ENCODE peak calls at places on chromosomes 5 and 9, in ten cellular contexts. G is choroid plexus epithelial cell, D is omental fat pad, Y is psoas muscle, Q is lower leg skin, M is AG04450, E is GM13976, P is kidney, Z is mammary epithelial cell, W is heart right ventricle. J is an unnamed sample.

GRCh38 chr5:149303210-149303609 is 31.6 kb downstream of the AFAP1L1 start:
- DNase-seq in Q (no peak), Z (no peak), D (no peak), W (no peak), P (no peak), Y (no peak), E (no peak), G (no peak), M (peak), J (no peak)

GRCh38 chr5:170597109-170597741 is 93.4 kb downstream of the KCNIP1 start:
- DNase-seq in M (no peak), Z (peak), Y (no peak), D (no peak), E (no peak), G (peak), P (no peak), W (no peak), Q (no peak), J (no peak)

GRCh38 chr5:159451197-159452052 is 121.1 kb upstream of the IL12B start:
- DNase-seq in W (no peak), Q (peak), Y (no peak), E (no peak), M (peak), D (no peak), Z (peak), P (no peak), G (peak), J (no peak)

GRCh38 chr5:1699394-1699793 is 100.2 kb downstream of the MRPL36 start:
- DNase-seq in D (no peak), Z (no peak), P (no peak), G (no peak), W (no peak), Y (no peak), Q (no peak), M (no peak), E (no peak), J (no peak)

GRCh38 chr5:59484618-59485017 is 408.9 kb downstream of the PDE4D start:
- DNase-seq in M (no peak), P (no peak), Q (no peak), D (no peak), W (no peak), G (no peak), Y (no peak), Z (peak), E (no peak), J (no peak)

GRCh38 chr9:131690462-131690861 is 49.4 kb downstream of the RAPGEF1 start:
- DNase-seq in Q (no peak), D (no peak), G (no peak), P (no peak), E (no peak), Z (no peak), W (no peak), M (no peak), Y (no peak), J (no peak)

GRCh38 chr5:58898538-58898937 is 315.7 kb downstream of the RAB3C start:
- DNase-seq in Y (no peak), Q (no peak), P (no peak), M (no peak), G (no peak), Z (no peak), W (no peak), D (no peak), E (no peak), J (no peak)

GRCh38 chr5:68522863-68523262 is 307.3 kb downstream of the PIK3R1 start:
- DNase-seq in D (no peak), M (no peak), Q (no peak), P (peak), Z (no peak), W (no peak), E (no peak), Y (no peak), G (peak), J (no peak)

GRCh38 chr9:20811872-20812271 is 127.8 kb downstream of the FOCAD start:
- DNase-seq in P (no peak), M (no peak), Q (no peak), E (no peak), D (no peak), G (peak), Z (peak), Y (no peak), W (no peak), J (no peak)

GRCh38 chr9:121640076-121640475 is 11.4 kb upstream of the DAB2IP start:
- DNase-seq in M (no peak), D (no peak), Q (no peak), P (peak), Z (no peak), E (peak), W (peak), Y (peak), G (peak), J (no peak)

GRCh38 chr9:120868339-120868675 is 8.7 kb downstream of the PHF19 start:
- DNase-seq in Q (no peak), M (no peak), Y (no peak), D (no peak), G (peak), P (no peak), W (no peak), Z (no peak), E (no peak), J (no peak)

GRCh38 chr5:77995793-77996409 is 219.8 kb upstream of the TBCA start:
- DNase-seq in M (no peak), D (no peak), P (no peak), Z (no peak), G (no peak), Y (no peak), E (no peak), W (no peak), Q (no peak), J (no peak)

GRCh38 chr5:172732201-172732865 is 38.7 kb downstream of the DUSP1 start:
- DNase-seq in W (no peak), Q (no peak), E (no peak), M (no peak), D (no peak), Z (no peak), Y (no peak), P (peak), G (no peak), J (no peak)

GRCh38 chr9:17171309-17172094 is 36.7 kb downstream of the CNTLN start:
- DNase-seq in P (no peak), Z (no peak), Q (no peak), W (no peak), M (no peak), Y (no peak), E (no peak), D (no peak), G (no peak), J (no peak)

GRCh38 chr5:123549256-123549904 is 37.4 kb downstream of the CSNK1G3 start:
- DNase-seq in P (no peak), D (no peak), W (no peak), M (no peak), Q (no peak), E (peak), G (no peak), Z (no peak), Y (no peak), J (no peak)

GRCh38 chr9:74804018-74804385 is 83.7 kb downstream of the TRPM6 start:
- DNase-seq in W (no peak), Q (no peak), M (no peak), G (peak), Y (no peak), E (no peak), P (no peak), D (no peak), Z (peak), J (no peak)

GRCh38 chr9:126423709-126424185 is 97.1 kb downstream of the MVB12B start:
- DNase-seq in P (no peak), G (no peak), W (no peak), Y (no peak), E (no peak), Q (no peak), M (no peak), D (no peak), Z (no peak), J (no peak)

GRCh38 chr9:127572961-127573727 is 38.9 kb upstream of the STXBP1 start:
- DNase-seq in M (no peak), Q (no peak), G (peak), E (no peak), W (no peak), Y (no peak), Z (no peak), D (no peak), P (no peak), J (no peak)

GRCh38 chr9:109401169-109401989 is 80.5 kb upstream of the EPB41L4B start:
- DNase-seq in D (peak), Q (peak), M (no peak), Y (no peak), W (no peak), G (peak), Z (peak), E (peak), P (no peak), J (peak)

GRCh38 chr5:79932510-79933504 is 58.3 kb downstream of the MTX3 start:
- DNase-seq in Y (peak), E (no peak), Z (peak), W (no peak), G (no peak), P (no peak), Q (no peak), D (no peak), M (no peak), J (no peak)
- TF ChIP-seq CTCF in Y (no peak), E (no peak), Z (no peak), W (no peak), G (no peak), P (no peak), Q (no peak), D (no peak), M (no peak), J (no peak)

GRCh38 chr9:86187121-86187520 is 72.3 kb downstream of the C9orf153 start:
- DNase-seq in D (no peak), M (no peak), Z (no peak), Q (no peak), Y (no peak), E (no peak), G (peak), P (no peak), W (no peak), J (no peak)
- TF ChIP-seq CTCF in D (no peak), M (no peak), Z (peak), Q (no peak), Y (no peak), E (no peak), G (peak), P (no peak), W (no peak), J (no peak)

GRCh38 chr5:79859588-79859987 is 131.5 kb downstream of the MTX3 start:
- DNase-seq in Z (no peak), Y (no peak), Q (no peak), G (no peak), M (no peak), E (no peak), D (no peak), P (no peak), W (no peak), J (no peak)
- TF ChIP-seq CTCF in Z (no peak), Y (no peak), Q (no peak), G (no peak), M (no peak), E (no peak), D (no peak), P (peak), W (peak), J (no peak)

GRCh38 chr9:70607926-70608325 is 193.5 kb upstream of the KLF9 start:
- DNase-seq in Q (peak), E (no peak), D (no peak), M (no peak), Z (no peak), G (no peak), P (no peak), W (no peak), Y (no peak), J (no peak)
- TF ChIP-seq CTCF in Q (no peak), E (no peak), D (no peak), M (no peak), Z (no peak), G (no peak), P (no peak), W (no peak), Y (no peak), J (no peak)

GRCh38 chr5:80346055-80346454 is 26.3 kb downstream of the SPZ1 start:
- DNase-seq in Z (peak), M (no peak), E (peak), P (no peak), D (no peak), W (no peak), Y (no peak), Q (peak), G (peak), J (no peak)
- TF ChIP-seq CTCF in Z (peak), M (peak), E (peak), P (peak), D (no peak), W (peak), Y (peak), Q (no peak), G (peak), J (no peak)

GRCh38 chr9:71901695-71902094 is 9.3 kb downstream of the ABHD17B start:
- DNase-seq in G (no peak), Z (no peak), Y (no peak), E (no peak), P (no peak), Q (no peak), M (no peak), D (no peak), W (no peak), J (no peak)
- TF ChIP-seq CTCF in G (no peak), Z (no peak), Y (no peak), E (no peak), P (no peak), Q (no peak), M (no peak), D (no peak), W (no peak), J (no peak)

J was measured in mesothelial cell of epicardium.